ENCODE peak calls at places on chromosomes 5 and 9, in six cellular contexts. J is WTC11, W is HepG2, A is H1, E is HCT116, T is GM12878. R is an unnamed sample.

GRCh38 chr5:43780586-43780985 is 177.6 kb downstream of the NNT start:
- DNase-seq in E (no peak), J (no peak), T (no peak), W (no peak), A (no peak), R (no peak)

GRCh38 chr5:9655641-9656040 is 25.5 kb upstream of the TAS2R1 start:
- DNase-seq in E (no peak), T (no peak), A (no peak), W (no peak), J (no peak), R (no peak)

GRCh38 chr5:27450607-27451006 is 412.2 kb upstream of the CDH9 start:
- DNase-seq in T (no peak), A (no peak), E (no peak), J (no peak), W (no peak), R (no peak)

GRCh38 chr5:33738097-33738496 is 153.7 kb downstream of the ADAMTS12 start:
- DNase-seq in T (no peak), J (no peak), E (no peak), W (no peak), A (no peak), R (no peak)

GRCh38 chr5:107402881-107403280 is 267.9 kb downstream of the EFNA5 start:
- DNase-seq in W (no peak), J (peak; percentile 34), E (no peak), T (no peak), A (no peak), R (no peak)

GRCh38 chr9:12882430-12882829 is 107.6 kb downstream of the LURAP1L start:
- DNase-seq in W (no peak), T (no peak), J (no peak), E (no peak), A (no peak), R (no peak)

GRCh38 chr5:79974896-79975295 is 16.2 kb downstream of the MTX3 start:
- DNase-seq in A (no peak), T (no peak), E (peak; percentile 40), W (no peak), J (no peak), R (no peak)

GRCh38 chr5:132386644-132387286 is 17.3 kb downstream of the SLC22A5 start:
- DNase-seq in A (no peak), W (peak; percentile 56), J (peak; percentile 74), E (peak; percentile 46), T (peak; percentile 70), R (peak; percentile 72)

GRCh38 chr9:37904647-37905505 is 949 bp upstream of the SLC25A51 start:
- DNase-seq in J (no peak), W (no peak), E (no peak), T (no peak), A (no peak), R (peak; percentile 54)

GRCh38 chr5:143887901-143888648 is 76.1 kb downstream of the HMHB1 start:
- DNase-seq in T (no peak), E (no peak), W (no peak), A (no peak), J (no peak), R (no peak)

GRCh38 chr9:73684601-73685000 is 532.9 kb downstream of the ANXA1 start:
- DNase-seq in E (no peak), J (no peak), A (no peak), T (no peak), W (no peak), R (no peak)

GRCh38 chr5:178583279-178583678 is 6.9 kb downstream of the COL23A1 start:
- DNase-seq in W (no peak), T (no peak), E (no peak), A (no peak), J (no peak), R (no peak)

GRCh38 chr9:126723807-126724172 is 81.0 kb upstream of the ZBTB43 start:
- DNase-seq in T (no peak), W (no peak), E (no peak), J (peak; percentile 43), A (no peak), R (peak; percentile 36)

GRCh38 chr5:23473915-23474679 is 33.3 kb upstream of the PRDM9 start:
- DNase-seq in W (no peak), T (no peak), J (no peak), E (no peak), A (no peak), R (no peak)

GRCh38 chr5:139761501-139761900 is 34.1 kb upstream of the PSD2 start:
- DNase-seq in W (no peak), T (no peak), A (no peak), J (no peak), E (no peak), R (no peak)

GRCh38 chr9:112719292-112719691 is 1.4 kb upstream of the INIP start:
- DNase-seq in E (no peak), A (no peak), J (no peak), T (no peak), W (no peak), R (no peak)

GRCh38 chr5:148725675-148726074 is 71.3 kb upstream of the HTR4 start:
- DNase-seq in E (no peak), A (no peak), J (no peak), T (no peak), W (no peak), R (no peak)

GRCh38 chr9:15087031-15087417 is 176.8 kb upstream of the FREM1 start:
- DNase-seq in A (no peak), W (no peak), T (no peak), E (no peak), J (no peak), R (no peak)

DNA sequence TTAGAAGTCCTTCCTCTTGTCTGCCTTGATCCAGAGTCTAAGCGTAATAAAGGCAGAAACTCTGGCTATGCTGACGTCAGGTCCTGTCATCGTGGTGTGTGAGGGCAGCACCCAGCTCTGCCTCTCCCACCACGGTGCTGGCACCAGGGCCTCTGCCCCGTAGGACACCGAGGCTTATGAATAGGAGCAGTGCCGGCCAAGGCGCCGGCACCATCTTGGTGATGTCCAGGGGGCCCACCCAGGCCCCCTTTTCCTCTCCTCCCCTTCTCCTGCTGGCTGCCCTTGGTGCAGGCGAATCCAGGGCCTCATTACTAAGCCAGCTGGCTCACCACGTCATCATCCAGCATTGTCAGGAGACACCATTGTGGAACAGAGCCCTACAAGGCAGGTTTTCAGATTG is 252.3 kb downstream of the FANCC start:
- DNase-seq in T (no peak), A (no peak), J (no peak), E (no peak), W (no peak), R (no peak)
- TF ChIP-seq ATF3 in T (no peak), A (no peak), J (no peak), E (no peak), W (no peak), R (no peak)

DNA sequence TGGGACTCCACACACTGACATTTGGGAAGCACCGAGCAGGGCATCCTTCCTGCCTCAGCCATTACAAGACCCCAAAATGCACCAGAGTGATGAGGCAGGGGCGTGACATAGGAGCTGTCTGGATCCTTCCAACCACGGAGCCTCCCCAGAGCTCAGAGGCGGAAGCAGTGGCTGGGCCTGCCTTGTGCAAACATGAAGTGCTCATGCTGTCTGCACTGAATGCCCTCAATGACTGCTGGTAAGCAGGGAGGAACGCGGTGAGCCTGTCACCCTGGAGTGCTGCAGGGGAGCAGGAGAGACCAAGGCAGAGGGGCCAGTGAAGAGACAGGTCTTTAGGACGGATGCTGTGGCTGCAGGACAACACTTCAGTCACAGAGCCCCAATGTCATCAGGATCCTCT is 60.2 kb upstream of the HRH2 start:
- DNase-seq in T (no peak), A (no peak), E (no peak), W (no peak), J (no peak), R (no peak)
- TF ChIP-seq ATF3 in T (no peak), A (no peak), E (no peak), W (no peak), J (no peak), R (no peak)

DNA sequence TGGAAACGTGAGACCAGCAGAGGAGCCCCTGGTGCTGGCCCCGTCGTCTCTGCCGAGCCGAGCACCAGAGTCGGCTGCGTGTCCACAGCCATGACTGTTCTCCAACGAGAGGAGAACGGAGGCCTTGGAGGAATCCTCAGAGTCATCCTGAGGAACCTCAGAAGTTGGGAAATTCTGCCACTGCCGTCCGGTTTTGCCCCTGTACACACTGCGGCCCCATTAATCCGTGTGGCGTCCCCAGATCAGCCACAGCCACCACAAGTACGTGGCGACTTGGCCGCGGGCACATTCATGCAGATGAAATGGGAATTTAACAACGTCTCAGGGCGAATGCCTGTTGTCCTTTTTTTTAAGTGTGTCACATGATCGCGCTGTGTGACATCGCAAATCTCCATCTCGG is 322.9 kb upstream of the IRX4 start:
- DNase-seq in W (no peak), A (no peak), J (no peak), E (no peak), T (no peak), R (no peak)
- TF ChIP-seq ATF3 in W (no peak), A (no peak), J (no peak), E (no peak), T (no peak), R (no peak)

GRCh38 chr9:20621553-20622329 is 558 bp downstream of the MLLT3 start:
- DNase-seq in A (no peak), J (peak; percentile 49), T (no peak), E (no peak), W (peak; percentile 20), R (no peak)

GRCh38 chr9:20623021-20623747 is 885 bp upstream of the MLLT3 start:
- DNase-seq in J (peak; percentile 22), W (no peak), A (no peak), E (no peak), T (no peak), R (no peak)

GRCh38 chr9:20620658-20621552 is 1.4 kb downstream of the MLLT3 start:
- DNase-seq in E (no peak), A (no peak), T (no peak), W (no peak), J (no peak), R (no peak)

GRCh38 chr9:20623748-20624124 is 1.4 kb upstream of the MLLT3 start:
- DNase-seq in E (no peak), A (no peak), W (no peak), J (no peak), T (no peak), R (no peak)

DNA sequence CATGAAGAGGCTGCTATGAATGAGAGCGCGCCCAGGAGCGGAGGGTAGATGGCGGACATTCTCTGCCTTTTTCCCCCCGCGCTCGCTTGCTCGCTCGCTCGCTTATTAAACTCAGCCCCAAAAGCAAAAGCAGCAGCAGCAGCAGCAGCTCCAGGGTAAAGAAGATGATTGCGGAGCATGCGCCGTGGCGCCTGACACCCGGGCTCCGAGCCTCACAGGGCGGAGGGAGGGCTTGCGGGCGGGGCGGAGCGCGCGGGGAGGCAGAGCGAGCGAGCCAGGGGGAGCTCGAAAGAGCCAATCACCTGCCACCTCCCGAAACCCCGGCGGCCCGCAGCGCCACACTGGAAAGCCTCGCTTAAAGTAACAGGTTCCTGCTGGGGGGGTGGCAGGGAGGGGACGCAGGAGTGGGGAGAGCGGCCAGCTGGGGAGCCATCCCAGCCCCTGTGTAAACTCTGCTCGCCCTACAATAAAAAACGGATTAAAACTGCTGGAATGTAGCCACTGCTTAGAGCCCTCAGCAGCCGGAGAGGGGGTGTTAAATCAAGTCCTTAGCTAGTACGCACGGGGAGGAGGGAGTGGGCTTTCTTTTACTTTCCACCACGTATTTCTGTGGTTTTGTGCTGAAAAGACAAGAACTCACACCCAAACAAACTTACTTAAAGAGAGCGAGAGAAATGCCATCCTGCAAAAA is at the start of gene MLLT3:
- DNase-seq in A (peak; percentile 84), T (peak; percentile 87), E (peak; percentile 84), J (peak; percentile 94), W (peak; percentile 84), R (no peak)
- TF ChIP-seq ATF3 in A (no peak), T (no peak), E (no peak), J (no peak), W (no peak), R (no peak)

R was measured in K562.